ENCODE peak calls at places on chromosomes 2 and 18, in eight cellular contexts. D is hepatocyte, W is sciatic nerve, L is dermis blood vessel endothelial cell, X is COR-L47, Z is AG09319, R is cerebellar cortex, Y is RWPE1. I is an unnamed sample.
A peak's percentile ranks its signal among the peaks of the same experiment; 100 is the strongest.

GRCh38 chr18:46706968-46707367 is 49.9 kb downstream of the ST8SIA5 start:
- DNase-seq in X (no peak), D (no peak), Z (no peak), Y (peak; percentile 4), R (no peak), W (no peak), L (no peak), I (no peak)

GRCh38 chr18:63511285-63511684 is 30.9 kb upstream of the SERPINB12 start:
- DNase-seq in X (peak; percentile 82), D (peak; percentile 55), Z (peak; percentile 25), W (no peak), L (peak; percentile 58), Y (peak; percentile 28), R (peak; percentile 50), I (no peak)

GRCh38 chr2:45342-46130 is 769 bp downstream of the FAM110C start:
- DNase-seq in W (no peak), X (no peak), R (no peak), Z (no peak), Y (no peak), D (peak; percentile 26), L (no peak), I (peak; percentile 34)

GRCh38 chr2:64447317-64448060 is 6.5 kb upstream of the LGALSL start:
- DNase-seq in Z (no peak), Y (no peak), W (no peak), D (no peak), X (no peak), L (peak; percentile 36), R (peak; percentile 25), I (no peak)

GRCh38 chr2:160387558-160388262 is 105.9 kb downstream of the RBMS1 start:
- DNase-seq in Z (peak; percentile 95), D (peak; percentile 42), R (no peak), Y (peak; percentile 65), X (no peak), L (peak; percentile 65), W (peak; percentile 76), I (no peak)

GRCh38 chr2:74267068-74267467 is 68.7 kb downstream of the MTHFD2 start:
- DNase-seq in D (peak; percentile 66), R (peak; percentile 19), Y (peak; percentile 59), Z (no peak), L (peak; percentile 3), W (no peak), X (peak; percentile 79), I (peak; percentile 31)

GRCh38 chr2:157055660-157056199 is 201.8 kb upstream of the GALNT5 start:
- DNase-seq in L (peak; percentile 69), W (no peak), X (peak; percentile 28), Y (peak; percentile 9), R (peak; percentile 70), Z (no peak), D (peak; percentile 46), I (no peak)

GRCh38 chr2:98823196-98824166 is 92.5 kb upstream of the MGAT4A start:
- DNase-seq in Z (no peak), R (peak; percentile 23), Y (no peak), D (no peak), W (no peak), L (no peak), X (no peak), I (no peak)

GRCh38 chr2:174952607-174953006 is 52.6 kb downstream of the CHN1 start:
- DNase-seq in D (no peak), X (no peak), W (no peak), Z (no peak), L (peak; percentile 69), R (no peak), Y (no peak), I (no peak)

GRCh38 chr18:8630546-8630945 is 21.3 kb downstream of the RAB12 start:
- DNase-seq in Z (no peak), R (no peak), W (no peak), Y (no peak), D (no peak), X (no peak), L (no peak), I (no peak)

GRCh38 chr18:33231474-33232317 is 208.8 kb downstream of the CCDC178 start:
- DNase-seq in W (peak; percentile 83), D (peak; percentile 89), X (peak; percentile 87), R (peak; percentile 69), Y (peak; percentile 10), Z (peak; percentile 4), L (peak; percentile 79), I (peak; percentile 82)

GRCh38 chr2:59237311-59237710 is 996.2 kb upstream of the FANCL start:
- DNase-seq in X (no peak), Y (no peak), R (no peak), Z (no peak), W (no peak), L (no peak), D (no peak), I (no peak)

GRCh38 chr2:38737925-38738324 is 13.2 kb downstream of the SRSF7 start:
- DNase-seq in L (no peak), Z (no peak), D (no peak), X (no peak), Y (no peak), W (peak; percentile 32), R (no peak), I (no peak)

GRCh38 chr2:85539361-85540130 is 578 bp downstream of the MAT2A start:
- DNase-seq in X (peak; percentile 68), R (peak; percentile 66), Y (no peak), D (peak; percentile 81), Z (no peak), L (peak; percentile 74), W (peak; percentile 83), I (peak; percentile 67)

GRCh38 chr2:200624660-200625059 is 38.8 kb downstream of the AOX1 start:
- DNase-seq in L (no peak), R (no peak), X (no peak), Z (no peak), W (no peak), D (no peak), Y (no peak), I (no peak)

GRCh38 chr18:58670561-58671121 is 624 bp upstream of the MALT1 start:
- DNase-seq in W (no peak), Z (no peak), D (peak; percentile 11), X (no peak), R (no peak), Y (no peak), L (no peak), I (peak; percentile 31)

GRCh38 chr2:97868986-97869721 is 126.6 kb downstream of the TMEM131 start:
- DNase-seq in Z (peak; percentile 79), R (peak; percentile 70), D (peak; percentile 60), X (no peak), Y (peak; percentile 86), L (peak; percentile 83), W (no peak), I (no peak)

GRCh38 chr2:219247678-219248642 is 2.7 kb downstream of the STK16 start:
- DNase-seq in Y (no peak), Z (no peak), D (no peak), W (no peak), L (no peak), X (no peak), R (no peak), I (no peak)

GRCh38 chr2:199716807-199717586 is 134.0 kb downstream of the FTCDNL1 start:
- DNase-seq in W (no peak), X (peak; percentile 44), R (no peak), L (no peak), Z (no peak), D (no peak), Y (peak; percentile 71), I (peak; percentile 4)

GRCh38 chr18:12657849-12658829 is at the start of gene SPIRE1:
- DNase-seq in L (peak; percentile 77), Z (no peak), W (peak; percentile 85), Y (peak; percentile 64), R (peak; percentile 63), X (peak; percentile 59), D (peak; percentile 85), I (peak; percentile 58)

GRCh38 chr18:80200932-80201672 is 46.2 kb downstream of the PARD6G start:
- DNase-seq in R (no peak), Y (no peak), Z (no peak), L (no peak), W (no peak), X (peak; percentile 69), D (no peak), I (peak; percentile 59)

GRCh38 chr2:183541766-183542165 is 417.5 kb downstream of the NUP35 start:
- DNase-seq in W (no peak), R (no peak), Y (peak; percentile 26), X (no peak), Z (no peak), L (no peak), D (peak; percentile 86), I (no peak)

GRCh38 chr2:64880193-64880951 is 108.8 kb upstream of the SLC1A4 start:
- DNase-seq in R (no peak), D (no peak), Z (no peak), X (peak; percentile 77), W (no peak), Y (no peak), L (no peak), I (peak; percentile 18)

GRCh38 chr2:159902722-159903121 is 104.7 kb upstream of the CD302 start:
- DNase-seq in L (peak; percentile 4), X (peak; percentile 85), Z (no peak), R (no peak), W (no peak), D (no peak), Y (no peak), I (peak; percentile 84)

GRCh38 chr2:42141687-42142475 is 27.3 kb upstream of the EML4 start:
- DNase-seq in L (peak; percentile 78), Z (peak; percentile 59), R (peak; percentile 75), D (peak; percentile 90), W (peak; percentile 81), Y (no peak), X (no peak), I (no peak)

GRCh38 chr2:145344076-145344724 is 824.3 kb upstream of the ZEB2 start:
- DNase-seq in L (no peak), R (no peak), Y (no peak), W (no peak), X (no peak), Z (no peak), D (no peak), I (no peak)

GRCh38 chr2:118224888-118225264 is 136.6 kb downstream of the INSIG2 start:
- DNase-seq in D (no peak), Y (no peak), X (no peak), W (no peak), Z (no peak), L (no peak), R (no peak), I (no peak)

GRCh38 chr2:221807706-221808105 is 235.6 kb upstream of the EPHA4 start:
- DNase-seq in L (no peak), Z (no peak), R (no peak), Y (no peak), W (no peak), X (no peak), D (no peak), I (no peak)

GRCh38 chr2:212745359-212745758 is 206.8 kb upstream of the ERBB4 start:
- DNase-seq in D (no peak), Z (no peak), Y (no peak), W (no peak), X (no peak), L (no peak), R (no peak), I (no peak)

GRCh38 chr2:215979615-215980014 is 33.7 kb downstream of the MREG start:
- DNase-seq in W (no peak), R (no peak), X (no peak), L (no peak), D (no peak), Y (no peak), Z (no peak), I (no peak)

GRCh38 chr18:70181015-70181414 is 24.5 kb downstream of the RTTN start:
- DNase-seq in L (peak; percentile 48), W (no peak), Z (no peak), R (no peak), X (no peak), Y (peak; percentile 19), D (peak; percentile 33), I (no peak)

GRCh38 chr2:205477016-205477705 is 205.1 kb upstream of the NRP2 start:
- DNase-seq in X (no peak), Z (no peak), D (peak; percentile 8), Y (no peak), W (no peak), L (no peak), R (no peak), I (no peak)

GRCh38 chr2:206619011-206619410 is 23.3 kb upstream of the FAM237A start:
- DNase-seq in X (no peak), Z (no peak), Y (no peak), D (no peak), W (no peak), L (no peak), R (no peak), I (no peak)

GRCh38 chr2:55112229-55113016 is 62.2 kb upstream of the RTN4 start:
- DNase-seq in D (peak; percentile 77), W (peak; percentile 90), Y (no peak), Z (no peak), R (peak; percentile 70), L (peak; percentile 79), X (no peak), I (no peak)